ENCODE peak calls at places on chromosomes 13 and 19, in six cellular contexts. M is SK-N-SH, V is neural progenitor cell, X is psoas muscle, S is mucosa of descending colon, H is A549. U is an unnamed sample.

GRCh38 chr13:73335226-73335625 is 276.4 kb downstream of the KLF5 start:
- DNase-seq in M (no peak), V (no peak), X (no peak), S (no peak), H (peak), U (no peak)

GRCh38 chr13:110312669-110313031 is 5.6 kb downstream of the COL4A2 start:
- DNase-seq in M (no peak), V (no peak), X (no peak), S (no peak), H (peak), U (no peak)

GRCh38 chr13:113918981-113919646 is 54.8 kb downstream of the C13orf46 start:
- DNase-seq in M (no peak), V (no peak), X (no peak), S (no peak), H (no peak), U (peak)

GRCh38 chr19:48190288-48191284 is 20.1 kb downstream of the ZSWIM9 start:
- DNase-seq in M (no peak), V (peak), X (no peak), S (no peak), H (peak), U (no peak)

GRCh38 chr19:18833141-18833476 is 1.4 kb downstream of the UPF1 start:
- DNase-seq in M (no peak), V (no peak), X (no peak), S (no peak), H (no peak), U (no peak)

GRCh38 chr19:1856698-1857603 is 6.4 kb downstream of the KLF16 start:
- DNase-seq in M (peak), V (peak), X (peak), S (peak), H (peak), U (peak)

GRCh38 chr19:48588670-48589399 is 17.7 kb upstream of the SPACA4 start:
- DNase-seq in M (peak), V (peak), X (peak), S (peak), H (peak), U (peak)

GRCh38 chr13:90696656-90697055 is 650.8 kb upstream of the MIR17HG start:
- DNase-seq in M (no peak), V (no peak), X (no peak), S (no peak), H (no peak), U (no peak)

GRCh38 chr13:51246005-51246404 is 23.8 kb downstream of the FAM124A start:
- DNase-seq in M (peak), V (no peak), X (no peak), S (no peak), H (no peak), U (no peak)

GRCh38 chr13:66341978-66342377 is 888.2 kb downstream of the PCDH9 start:
- DNase-seq in M (no peak), V (no peak), X (no peak), S (no peak), H (no peak), U (no peak)

GRCh38 chr19:610801-611505 is 21.3 kb downstream of the HCN2 start:
- DNase-seq in M (peak), V (no peak), X (peak), S (no peak), H (peak), U (no peak)

GRCh38 chr13:66689037-66689619 is 541.0 kb downstream of the PCDH9 start:
- DNase-seq in M (peak), V (peak), X (no peak), S (no peak), H (peak), U (no peak)

GRCh38 chr13:46795321-46795720 is 1.6 kb downstream of the ESD start:
- DNase-seq in M (no peak), V (peak), X (no peak), S (no peak), H (no peak), U (no peak)

GRCh38 chr13:91112191-91112579 is 235.3 kb upstream of the MIR17HG start:
- DNase-seq in M (no peak), V (no peak), X (no peak), S (no peak), H (no peak), U (no peak)

GRCh38 chr19:12965017-12965811 is 4.2 kb upstream of the DAND5 start:
- DNase-seq in M (peak), V (peak), X (peak), S (peak), H (peak), U (peak)

GRCh38 chr13:83716121-83716520 is 166.2 kb downstream of the SLITRK1 start:
- DNase-seq in M (no peak), V (no peak), X (no peak), S (no peak), H (no peak), U (no peak)

GRCh38 chr19:703651-704446 is 4.9 kb upstream of the PALM start:
- DNase-seq in M (peak), V (peak), X (peak), S (peak), H (peak), U (peak)

GRCh38 chr19:50328257-50329145 is 676 bp downstream of the KCNC3 start:
- DNase-seq in M (peak), V (peak), X (no peak), S (peak), H (peak), U (no peak)

GRCh38 chr13:110576736-110577476 is 15.4 kb upstream of the RAB20 start:
- DNase-seq in M (no peak), V (no peak), X (no peak), S (no peak), H (no peak), U (no peak)

GRCh38 chr13:74061939-74062595 is 72.1 kb downstream of the KLF12 start:
- DNase-seq in M (peak), V (no peak), X (no peak), S (no peak), H (no peak), U (no peak)

GRCh38 chr13:47816835-47817234 is 184.2 kb downstream of the SUCLA2 start:
- DNase-seq in M (no peak), V (peak), X (no peak), S (no peak), H (no peak), U (no peak)

GRCh38 chr19:7914099-7914498 is 531 bp upstream of the TGFBR3L start:
- DNase-seq in M (no peak), V (no peak), X (no peak), S (peak), H (no peak), U (no peak)

GRCh38 chr13:50025446-50025845 is 10.2 kb downstream of the KCNRG start:
- DNase-seq in M (no peak), V (no peak), X (no peak), S (no peak), H (no peak), U (no peak)

GRCh38 chr19:17681505-17682125 is 6.5 kb downstream of the UNC13A start:
- DNase-seq in M (no peak), V (peak), X (no peak), S (no peak), H (no peak), U (peak)

GRCh38 chr13:89455741-89456140 is 1784.6 kb downstream of the SLITRK5 start:
- DNase-seq in M (no peak), V (no peak), X (no peak), S (no peak), H (no peak), U (no peak)

GRCh38 chr19:55160128-55160985 is 2.8 kb upstream of the TNNI3 start:
- DNase-seq in M (peak), V (peak), X (peak), S (peak), H (peak), U (peak)

GRCh38 chr19:5339950-5340636 is 519 bp downstream of the PTPRS start:
- DNase-seq in M (peak), V (peak), X (no peak), S (no peak), H (no peak), U (no peak)
- H3K4me3 ChIP-seq in M (peak), V (peak), X (peak), S (no peak), H (peak), U (peak)

DNA sequence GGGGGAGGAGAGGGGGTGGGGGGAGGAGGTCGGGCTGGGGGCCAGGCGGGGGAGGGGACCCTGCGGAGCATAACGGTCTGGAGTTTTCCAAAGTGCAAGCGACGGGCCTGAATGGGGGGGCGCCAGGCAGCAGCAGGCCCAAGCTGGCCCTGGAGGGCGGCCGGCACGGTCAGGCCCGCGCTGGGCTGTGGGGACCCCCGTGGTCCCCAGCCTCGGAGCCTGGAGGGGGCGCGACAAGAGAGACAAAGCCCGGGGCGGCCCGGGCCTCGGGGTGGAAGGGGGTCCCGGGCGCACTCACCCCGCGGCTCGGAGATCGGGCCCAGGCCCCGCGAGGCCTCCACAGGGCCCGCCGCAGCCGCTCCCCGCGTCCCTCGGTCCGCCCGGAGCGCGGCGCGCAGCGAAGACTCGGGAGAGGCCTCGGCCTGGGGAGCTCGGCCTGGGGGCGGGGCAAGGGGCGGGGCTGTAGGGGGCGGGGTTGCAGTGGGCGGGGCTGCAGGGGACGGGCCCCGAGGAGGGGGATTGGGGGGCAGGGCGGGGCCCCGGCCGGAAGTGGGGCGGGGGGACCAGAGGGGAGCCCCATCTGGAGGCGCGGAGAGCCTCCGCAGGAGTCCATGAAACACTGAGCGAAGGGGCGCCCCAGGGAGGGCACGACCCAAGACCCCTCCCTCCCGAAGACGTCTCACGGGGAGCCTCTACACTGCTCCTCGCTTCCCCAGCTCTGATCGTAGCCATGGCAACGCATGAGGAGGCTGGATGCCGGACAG is 47.6 kb downstream of the PTPRS start:
- DNase-seq in M (peak), V (peak), X (peak), S (peak), H (peak), U (peak)
- H3K4me3 ChIP-seq in M (peak), V (peak), X (peak), S (peak), H (peak), U (peak)

GRCh38 chr13:42350141-42350540 is 78.2 kb downstream of the AKAP11 start:
- DNase-seq in M (no peak), V (no peak), X (no peak), S (no peak), H (no peak), U (no peak)

GRCh38 chr13:42360046-42360445 is 88.1 kb downstream of the AKAP11 start:
- DNase-seq in M (no peak), V (no peak), X (no peak), S (no peak), H (no peak), U (no peak)

GRCh38 chr13:42355841-42356575 is 84.1 kb downstream of the AKAP11 start:
- DNase-seq in M (no peak), V (no peak), X (no peak), S (no peak), H (no peak), U (no peak)

GRCh38 chr13:42355118-42355840 is 83.3 kb downstream of the AKAP11 start:
- DNase-seq in M (no peak), V (peak), X (no peak), S (no peak), H (no peak), U (no peak)

DNA sequence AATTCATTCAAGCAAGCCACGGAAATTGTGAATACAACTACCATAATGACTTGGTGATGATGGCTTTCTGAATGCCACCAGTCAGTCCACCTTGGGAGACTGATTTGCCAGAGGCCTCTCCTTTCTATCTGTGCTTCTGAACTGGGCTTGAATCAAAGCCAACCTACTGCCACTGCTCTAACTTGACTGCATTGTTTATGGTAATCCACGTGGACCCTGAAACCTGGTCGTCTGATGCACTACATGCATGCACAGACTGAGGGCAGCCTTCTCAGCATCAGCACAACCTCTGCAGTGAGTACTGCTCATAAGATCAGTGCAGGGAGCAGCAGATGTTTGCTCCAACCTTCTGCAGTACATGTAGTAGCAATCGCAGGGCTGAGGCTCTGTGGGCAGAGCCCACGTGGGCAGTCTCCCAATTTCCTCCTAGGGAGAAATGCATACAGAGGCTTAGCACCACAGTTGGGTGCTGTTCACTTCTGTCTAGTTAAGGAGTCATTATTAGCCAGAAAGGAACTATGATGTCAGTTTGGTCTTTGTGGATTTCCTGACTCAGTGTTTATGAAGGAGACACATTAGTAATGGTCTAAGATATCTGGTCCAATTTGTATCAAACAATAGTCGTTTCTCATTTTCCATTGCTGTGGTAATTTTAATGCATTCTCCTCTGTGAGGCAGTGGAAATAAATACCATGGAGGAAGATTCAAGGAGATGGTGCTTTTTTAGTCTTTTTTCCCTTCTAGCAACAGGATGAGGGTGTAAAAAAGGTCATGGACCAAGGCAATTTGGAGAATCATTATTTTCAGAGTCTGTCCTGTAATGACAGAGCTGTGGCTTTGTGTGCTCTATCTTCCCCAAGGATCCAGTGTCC is 82.5 kb downstream of the AKAP11 start:
- DNase-seq in M (no peak), V (peak), X (no peak), S (no peak), H (no peak), U (no peak)
- H3K4me3 ChIP-seq in M (no peak), V (no peak), X (no peak), S (no peak), H (no peak), U (no peak)

DNA sequence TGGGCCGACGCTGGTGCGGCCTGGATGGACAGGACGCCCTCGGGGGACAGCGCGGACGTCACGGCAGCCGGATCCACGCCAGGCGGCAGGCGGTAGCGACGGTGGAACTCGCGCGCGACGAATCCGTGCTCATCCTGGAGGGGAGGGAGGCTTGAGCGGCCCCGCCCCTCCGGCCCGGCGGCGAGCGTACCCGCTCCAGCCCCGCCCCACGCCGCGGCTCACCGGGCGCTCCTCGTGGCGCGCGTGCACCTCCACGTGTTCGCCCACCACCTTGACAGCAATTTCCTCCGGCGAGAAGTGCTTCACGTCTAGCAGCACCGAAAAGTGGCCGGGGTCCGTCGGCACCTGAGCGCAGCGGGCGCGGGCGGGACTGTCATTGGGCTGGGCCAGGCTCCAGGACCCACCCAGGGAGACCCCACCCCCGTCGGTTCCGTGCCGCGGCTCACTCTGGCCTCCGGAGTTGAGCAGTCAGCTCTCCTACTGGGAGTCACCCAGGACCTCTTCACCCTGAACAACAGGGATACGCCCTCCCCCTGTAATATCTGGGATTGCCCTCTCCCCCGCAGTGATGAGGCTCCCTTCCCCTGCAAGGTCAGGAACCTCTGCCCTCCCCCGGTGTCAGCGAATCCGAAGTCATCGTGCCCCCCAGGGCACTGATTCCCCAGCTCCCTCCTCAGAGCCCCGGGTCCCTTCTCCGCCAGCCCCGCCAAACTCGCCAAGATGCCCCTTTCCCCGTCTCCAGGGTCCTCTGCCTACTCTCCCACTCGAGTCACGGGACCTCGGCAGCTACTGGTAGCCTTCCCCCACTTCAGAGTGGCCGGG is 1.1 kb downstream of the HSPB6 start:
- DNase-seq in M (no peak), V (peak), X (peak), S (peak), H (no peak), U (peak)
- H3K4me3 ChIP-seq in M (no peak), V (peak), X (peak), S (no peak), H (no peak), U (peak)

GRCh38 chr19:10286803-10287737 is at the start of gene ICAM4:
- DNase-seq in M (peak), V (peak), X (peak), S (peak), H (no peak), U (peak)
- H3K4me3 ChIP-seq in M (no peak), V (peak), X (peak), S (no peak), H (no peak), U (no peak)

GRCh38 chr13:41058229-41059070 is 2.9 kb upstream of the WBP4 start:
- DNase-seq in M (no peak), V (no peak), X (no peak), S (no peak), H (no peak), U (no peak)

GRCh38 chr13:41059466-41059865 is 1.8 kb upstream of the WBP4 start:
- DNase-seq in M (peak), V (no peak), X (no peak), S (no peak), H (no peak), U (no peak)

GRCh38 chr13:41056194-41056593 is 5.1 kb upstream of the WBP4 start:
- DNase-seq in M (no peak), V (no peak), X (no peak), S (no peak), H (no peak), U (no peak)

GRCh38 chr13:41054919-41055619 is 6.2 kb upstream of the WBP4 start:
- DNase-seq in M (peak), V (peak), X (no peak), S (no peak), H (peak), U (no peak)

DNA sequence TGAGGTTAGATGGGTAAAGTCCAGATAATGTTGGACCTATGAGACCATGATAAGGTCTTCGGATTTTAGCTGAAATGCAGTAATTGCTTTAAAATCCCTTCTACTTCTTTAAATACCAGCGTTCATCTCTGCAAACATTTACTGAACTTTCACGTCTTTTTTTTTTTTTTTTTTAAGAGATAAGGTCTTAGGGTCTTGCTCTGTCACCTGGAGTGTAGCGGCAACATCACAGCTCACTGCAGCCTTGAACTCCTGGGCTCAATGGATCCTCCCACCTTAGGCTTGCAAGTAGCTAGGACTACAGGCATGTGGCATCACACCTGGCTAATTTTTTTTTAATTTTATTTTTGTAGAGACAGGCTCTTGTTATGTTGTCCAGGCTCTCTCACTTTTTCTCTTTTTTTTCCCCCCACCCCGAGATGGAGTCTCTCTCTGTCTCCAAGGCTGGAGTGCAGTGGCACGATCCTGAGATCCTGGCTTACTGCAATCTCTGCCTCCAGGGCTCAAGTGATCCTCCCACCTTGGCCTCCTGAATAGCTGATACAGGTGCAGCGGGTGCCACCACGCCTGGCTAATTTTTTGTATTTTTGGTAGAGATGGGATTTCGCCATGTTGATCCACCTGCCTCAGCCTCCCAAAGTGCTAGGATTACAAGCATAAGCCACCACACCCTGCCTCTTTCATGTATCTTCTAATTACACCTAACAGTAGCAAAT is 4.2 kb upstream of the WBP4 start:
- DNase-seq in M (no peak), V (no peak), X (no peak), S (no peak), H (no peak), U (no peak)
- H3K4me3 ChIP-seq in M (no peak), V (no peak), X (no peak), S (no peak), H (no peak), U (no peak)

DNA sequence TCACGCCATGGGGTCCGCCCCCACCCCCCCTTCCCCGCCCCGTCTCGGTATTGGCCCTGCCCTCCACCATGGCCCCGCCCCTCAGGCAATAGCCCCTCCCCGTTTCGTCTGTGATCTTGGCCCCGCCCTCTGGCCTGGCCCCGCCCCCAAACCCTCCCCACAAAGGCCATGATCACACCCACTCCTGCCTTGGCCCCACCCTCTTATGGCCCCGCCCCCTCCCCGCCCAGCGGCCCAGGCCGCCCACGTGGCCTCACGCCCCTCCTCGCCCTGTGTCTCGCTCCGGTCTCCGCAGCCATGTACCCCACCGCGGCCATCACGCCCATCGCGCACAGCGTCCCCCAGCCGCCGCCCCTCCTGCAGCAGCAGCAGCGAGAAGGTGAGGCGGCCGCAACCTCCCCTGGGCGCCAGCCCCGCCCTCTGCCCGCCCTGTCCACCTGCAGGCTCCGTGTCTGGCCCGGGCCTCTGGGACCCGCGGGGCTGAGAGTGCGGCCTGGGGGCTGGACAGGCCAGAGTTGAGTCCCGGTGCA is 61.3 kb downstream of the CELF5 start:
- DNase-seq in M (peak), V (no peak), X (peak), S (no peak), H (no peak), U (no peak)
- H3K4me3 ChIP-seq in M (no peak), V (peak), X (no peak), S (no peak), H (peak), U (peak)

GRCh38 chr19:36256853-36257511 is 42.1 kb downstream of the ZNF146 start:
- DNase-seq in M (peak), V (no peak), X (no peak), S (no peak), H (no peak), U (no peak)
- H3K4me3 ChIP-seq in M (peak), V (no peak), X (peak), S (no peak), H (no peak), U (peak)

GRCh38 chr19:45705710-45706415 is 13.4 kb downstream of the QPCTL start:
- DNase-seq in M (no peak), V (no peak), X (no peak), S (no peak), H (no peak), U (no peak)
- H3K4me3 ChIP-seq in M (no peak), V (no peak), X (no peak), S (no peak), H (no peak), U (no peak)